ENCODE peak calls at places on chromosomes 5 and 9, in ten cellular contexts. Z, D, E, P, R, W, U, X, T and A are unnamed samples.

GRCh38 chr9:36030871-36031270 is 5.8 kb upstream of the RECK start:
- DNase-seq in U (no peak), X (no peak), R (no peak), T (no peak), E (no peak), D (no peak), Z (peak), W (no peak), P (no peak), A (no peak)

GRCh38 chr5:138032572-138033274 is at the start of gene FAM13B:
- DNase-seq in D (peak), T (peak), Z (peak), R (peak), W (peak), U (peak), E (peak), P (peak), X (peak), A (peak)

GRCh38 chr5:174120436-174120835 is 74.9 kb downstream of the NSG2 start:
- DNase-seq in R (no peak), U (no peak), W (no peak), E (no peak), P (no peak), Z (no peak), T (no peak), D (no peak), X (no peak), A (no peak)

GRCh38 chr9:90546200-90546599 is 96.4 kb downstream of the DIRAS2 start:
- DNase-seq in T (no peak), D (peak), W (no peak), U (peak), P (no peak), X (no peak), Z (peak), R (no peak), E (peak), A (peak)

GRCh38 chr5:150879358-150879757 is 25.4 kb downstream of the ZNF300 start:
- DNase-seq in X (no peak), E (no peak), D (no peak), W (no peak), P (no peak), U (no peak), Z (no peak), T (no peak), R (no peak), A (no peak)

GRCh38 chr5:80655231-80655784 is 525 bp upstream of the DHFR start:
- DNase-seq in T (no peak), D (no peak), X (no peak), W (no peak), P (no peak), E (no peak), R (no peak), U (no peak), Z (peak), A (peak)

GRCh38 chr9:114283551-114284111 is 39.3 kb upstream of the ORM1 start:
- DNase-seq in P (no peak), E (no peak), R (no peak), Z (no peak), W (no peak), X (no peak), U (no peak), T (no peak), D (no peak), A (no peak)

GRCh38 chr5:80153586-80154126 is 102.2 kb downstream of the SERINC5 start:
- DNase-seq in R (no peak), W (no peak), U (no peak), Z (no peak), P (no peak), X (no peak), E (no peak), T (no peak), D (no peak), A (no peak)

GRCh38 chr9:137791947-137792346 is 85.6 kb upstream of the CACNA1B start:
- DNase-seq in T (no peak), Z (no peak), W (no peak), D (no peak), X (no peak), R (no peak), U (no peak), E (no peak), P (no peak), A (no peak)

GRCh38 chr9:2621678-2622360 is at the start of gene VLDLR:
- DNase-seq in D (no peak), Z (peak), T (peak), P (peak), W (no peak), R (peak), X (peak), E (peak), U (peak), A (peak)

GRCh38 chr5:174387448-174387847 is 336.9 kb upstream of the MSX2 start:
- DNase-seq in X (no peak), T (no peak), W (no peak), U (no peak), E (no peak), Z (no peak), R (no peak), D (peak), P (no peak), A (no peak)

GRCh38 chr9:94599102-94599501 is 5.5 kb upstream of the FBP2 start:
- DNase-seq in T (no peak), E (no peak), U (no peak), X (no peak), D (no peak), P (no peak), W (no peak), Z (no peak), R (no peak), A (no peak)

GRCh38 chr5:116472274-116472673 is 102.3 kb downstream of the SEMA6A start:
- DNase-seq in W (no peak), T (no peak), U (no peak), E (no peak), Z (no peak), R (no peak), X (no peak), D (no peak), P (no peak), A (no peak)
- TF ChIP-seq CTCF in W (no peak), T (no peak), U (no peak), E (no peak), Z (no peak), R (no peak), X (peak), D (no peak), P (no peak), A (no peak)

GRCh38 chr9:119027901-119028699 is 341.1 kb downstream of the BRINP1 start:
- DNase-seq in Z (no peak), E (no peak), W (no peak), X (no peak), T (no peak), D (no peak), P (no peak), R (no peak), U (no peak), A (no peak)
- TF ChIP-seq CTCF in Z (no peak), E (no peak), W (peak), X (peak), T (no peak), D (no peak), P (no peak), R (peak), U (no peak), A (no peak)

GRCh38 chr9:130359819-130360218 is 84.9 kb upstream of the ASS1 start:
- DNase-seq in Z (no peak), U (no peak), R (no peak), E (no peak), D (no peak), T (no peak), P (no peak), X (no peak), W (no peak), A (no peak)
- TF ChIP-seq CTCF in Z (no peak), U (no peak), R (no peak), E (no peak), D (no peak), T (no peak), P (no peak), X (no peak), W (peak), A (no peak)

GRCh38 chr5:123138774-123139173 is 49.7 kb downstream of the PRDM6 start:
- DNase-seq in U (peak), T (no peak), Z (no peak), R (no peak), P (no peak), D (no peak), X (no peak), E (no peak), W (no peak), A (no peak)
- TF ChIP-seq CTCF in U (no peak), T (no peak), Z (no peak), R (no peak), P (no peak), D (no peak), X (no peak), E (no peak), W (no peak), A (no peak)

GRCh38 chr9:21075484-21075883 is 2.3 kb downstream of the IFNB1 start:
- DNase-seq in P (no peak), T (no peak), X (no peak), E (no peak), W (no peak), R (no peak), Z (no peak), D (no peak), U (no peak), A (no peak)

GRCh38 chr9:21070887-21071286 is 6.9 kb downstream of the IFNB1 start:
- DNase-seq in D (no peak), U (no peak), X (no peak), E (no peak), W (no peak), Z (no peak), R (no peak), T (no peak), P (no peak), A (no peak)

GRCh38 chr9:21070171-21070571 is 7.6 kb downstream of the IFNB1 start:
- DNase-seq in R (no peak), X (no peak), D (peak), P (no peak), W (no peak), U (peak), Z (peak), E (peak), T (no peak), A (peak)
- TF ChIP-seq CTCF in R (peak), X (peak), D (peak), P (no peak), W (no peak), U (no peak), Z (peak), E (peak), T (no peak), A (peak)

DNA sequence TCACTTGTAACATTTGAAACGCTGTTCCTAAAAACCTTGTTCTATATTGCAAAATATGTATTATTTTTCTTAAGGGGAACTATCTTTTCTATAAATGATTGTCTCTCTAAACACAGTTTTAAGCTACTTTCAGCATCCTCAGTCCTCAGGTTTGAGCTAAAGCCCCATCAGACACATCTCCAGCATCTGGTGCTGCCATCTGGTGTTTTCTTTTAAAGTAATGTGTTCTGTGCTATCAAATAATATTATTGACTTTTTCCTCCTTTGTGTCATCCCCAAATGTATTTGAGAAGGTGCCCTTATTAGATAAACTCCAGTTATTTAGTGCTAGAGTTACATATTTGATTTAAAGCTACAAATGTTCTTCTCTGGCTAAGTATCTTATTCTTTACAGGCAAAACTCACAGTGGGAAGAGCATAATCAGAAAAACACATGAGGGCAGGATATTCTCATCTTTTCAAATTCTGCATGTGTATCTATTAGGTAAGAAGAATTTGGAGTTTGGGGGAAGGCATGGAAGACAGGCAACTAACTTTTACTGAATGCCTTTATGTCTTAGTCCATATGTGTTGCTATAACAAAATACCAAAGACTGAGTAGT is 27.5 kb downstream of the ZNF474 start:
- DNase-seq in X (no peak), Z (peak), P (no peak), T (no peak), U (peak), W (no peak), R (no peak), E (peak), D (peak), A (peak)
- TF ChIP-seq CTCF in X (peak), Z (peak), P (no peak), T (peak), U (peak), W (peak), R (peak), E (peak), D (peak), A (peak)

GRCh38 chr5:68722357-68722756 is 371.5 kb upstream of the SLC30A5 start:
- DNase-seq in U (no peak), X (no peak), T (no peak), Z (no peak), W (no peak), P (no peak), D (no peak), E (no peak), R (no peak), A (no peak)
- TF ChIP-seq CTCF in U (no peak), X (no peak), T (no peak), Z (no peak), W (no peak), P (no peak), D (no peak), E (no peak), R (no peak), A (no peak)